ENCODE peak calls at places on chromosome 22, in four cellular contexts. One of them, this sample, is unnamed.

GRCh38 chr22:43144949-43145348 is 1.8 kb upstream of the MCAT start:
- DNase-seq in activated CD4-positive, alpha-beta memory T cell treated with anti-CD3 and anti-CD28 coated beads for 36 hours: no peak
- DNase-seq in right atrium auricular region: no peak
- DNase-seq in naive thymus-derived CD4-positive, alpha-beta T cell: no peak
- DNase-seq in this sample: no peak

GRCh38 chr22:27317961-27318360 is 483.6 kb downstream of the MN1 start:
- DNase-seq in activated CD4-positive, alpha-beta memory T cell treated with anti-CD3 and anti-CD28 coated beads for 36 hours: no peak
- DNase-seq in right atrium auricular region: no peak
- DNase-seq in naive thymus-derived CD4-positive, alpha-beta T cell: no peak
- DNase-seq in this sample: no peak

GRCh38 chr22:49413551-49413950 is 414.1 kb downstream of the BRD1 start:
- DNase-seq in activated CD4-positive, alpha-beta memory T cell treated with anti-CD3 and anti-CD28 coated beads for 36 hours: no peak
- DNase-seq in right atrium auricular region: no peak
- DNase-seq in naive thymus-derived CD4-positive, alpha-beta T cell: no peak
- DNase-seq in this sample: no peak

GRCh38 chr22:37212174-37212906 is at the start of gene SSTR3:
- DNase-seq in activated CD4-positive, alpha-beta memory T cell treated with anti-CD3 and anti-CD28 coated beads for 36 hours: no peak
- DNase-seq in right atrium auricular region: no peak
- DNase-seq in naive thymus-derived CD4-positive, alpha-beta T cell: no peak
- DNase-seq in this sample: no peak

GRCh38 chr22:38177044-38177443 is 4.6 kb downstream of the PLA2G6 start:
- DNase-seq in activated CD4-positive, alpha-beta memory T cell treated with anti-CD3 and anti-CD28 coated beads for 36 hours: peak
- DNase-seq in right atrium auricular region: no peak
- DNase-seq in naive thymus-derived CD4-positive, alpha-beta T cell: no peak
- DNase-seq in this sample: no peak

GRCh38 chr22:24200616-24201212 is 19.4 kb downstream of the SUSD2 start:
- DNase-seq in activated CD4-positive, alpha-beta memory T cell treated with anti-CD3 and anti-CD28 coated beads for 36 hours: no peak
- DNase-seq in right atrium auricular region: no peak
- DNase-seq in naive thymus-derived CD4-positive, alpha-beta T cell: no peak
- DNase-seq in this sample: peak

GRCh38 chr22:19463491-19464469 is 15.2 kb downstream of the UFD1 start:
- DNase-seq in activated CD4-positive, alpha-beta memory T cell treated with anti-CD3 and anti-CD28 coated beads for 36 hours: no peak
- DNase-seq in right atrium auricular region: no peak
- DNase-seq in naive thymus-derived CD4-positive, alpha-beta T cell: no peak
- DNase-seq in this sample: no peak

GRCh38 chr22:36486619-36487384 is 5.4 kb upstream of the TXN2 start:
- DNase-seq in activated CD4-positive, alpha-beta memory T cell treated with anti-CD3 and anti-CD28 coated beads for 36 hours: peak
- DNase-seq in right atrium auricular region: no peak
- DNase-seq in naive thymus-derived CD4-positive, alpha-beta T cell: peak
- DNase-seq in this sample: peak

GRCh38 chr22:41308054-41308453 is 6.7 kb downstream of the ZC3H7B start:
- DNase-seq in activated CD4-positive, alpha-beta memory T cell treated with anti-CD3 and anti-CD28 coated beads for 36 hours: no peak
- DNase-seq in right atrium auricular region: no peak
- DNase-seq in naive thymus-derived CD4-positive, alpha-beta T cell: no peak
- DNase-seq in this sample: no peak

GRCh38 chr22:41284465-41284864 is 1.5 kb downstream of the RANGAP1 start:
- DNase-seq in activated CD4-positive, alpha-beta memory T cell treated with anti-CD3 and anti-CD28 coated beads for 36 hours: no peak
- DNase-seq in right atrium auricular region: no peak
- DNase-seq in naive thymus-derived CD4-positive, alpha-beta T cell: no peak
- DNase-seq in this sample: no peak

GRCh38 chr22:32413715-32414114 is 1.7 kb upstream of the RTCB start:
- DNase-seq in activated CD4-positive, alpha-beta memory T cell treated with anti-CD3 and anti-CD28 coated beads for 36 hours: no peak
- DNase-seq in right atrium auricular region: no peak
- DNase-seq in naive thymus-derived CD4-positive, alpha-beta T cell: no peak
- DNase-seq in this sample: no peak

GRCh38 chr22:23315341-23315917 is 135.1 kb downstream of the BCR start:
- DNase-seq in activated CD4-positive, alpha-beta memory T cell treated with anti-CD3 and anti-CD28 coated beads for 36 hours: peak
- DNase-seq in right atrium auricular region: peak
- DNase-seq in naive thymus-derived CD4-positive, alpha-beta T cell: peak
- DNase-seq in this sample: peak

GRCh38 chr22:48192071-48192470 is 1429.6 kb downstream of the TBC1D22A start:
- DNase-seq in activated CD4-positive, alpha-beta memory T cell treated with anti-CD3 and anti-CD28 coated beads for 36 hours: no peak
- DNase-seq in right atrium auricular region: no peak
- DNase-seq in naive thymus-derived CD4-positive, alpha-beta T cell: no peak
- DNase-seq in this sample: no peak

This sample was measured in stomach.